ENCODE peak calls at places on chromosomes 5 and 9, in eight cellular contexts. C is HT-29; W is substantia nigra; H is KBM-7; Q is hepatic stellate cell; F is cardiac muscle cell; B is NCI-H1930; V is activated T-helper 1 cell treated with anti-CD3 and anti-CD28 coated beads, Interleukin-2, amount 50 U/mL, for 16 hours. L is an unnamed sample.

GRCh38 chr9:1156794-1157193 is 106.6 kb downstream of the DMRT2 start:
- DNase-seq in C (no peak), W (no peak), H (no peak), Q (no peak), F (no peak), B (no peak), V (no peak), L (no peak)

GRCh38 chr5:30600892-30601291 is 592.6 kb upstream of the CDH6 start:
- DNase-seq in C (no peak), W (no peak), H (no peak), Q (no peak), F (no peak), B (no peak), V (no peak), L (no peak)

GRCh38 chr5:88883566-88884434 is 816 bp upstream of the MEF2C start:
- DNase-seq in C (peak), W (peak), H (peak), Q (peak), F (peak), B (no peak), V (no peak), L (peak)

GRCh38 chr5:1931590-1932138 is 48.9 kb upstream of the IRX4 start:
- DNase-seq in C (no peak), W (no peak), H (peak), Q (no peak), F (no peak), B (peak), V (no peak), L (no peak)

GRCh38 chr5:56833325-56833724 is 18.0 kb downstream of the MAP3K1 start:
- DNase-seq in C (no peak), W (no peak), H (no peak), Q (no peak), F (no peak), B (no peak), V (no peak), L (no peak)

GRCh38 chr9:112104401-112104800 is 70.7 kb downstream of the SUSD1 start:
- DNase-seq in C (no peak), W (no peak), H (no peak), Q (no peak), F (no peak), B (no peak), V (no peak), L (no peak)

GRCh38 chr5:18745988-18746615 is 1111.8 kb downstream of the TAF11L14 start:
- DNase-seq in C (peak), W (no peak), H (peak), Q (peak), F (no peak), B (no peak), V (no peak), L (no peak)

GRCh38 chr9:2289234-2289755 is 274.1 kb downstream of the SMARCA2 start:
- DNase-seq in C (no peak), W (no peak), H (no peak), Q (no peak), F (no peak), B (no peak), V (no peak), L (no peak)

GRCh38 chr5:132086277-132086794 is 12.7 kb downstream of the CSF2 start:
- DNase-seq in C (no peak), W (no peak), H (no peak), Q (peak), F (peak), B (no peak), V (no peak), L (peak)

GRCh38 chr9:101477736-101478135 is 42.2 kb upstream of the ALDOB start:
- DNase-seq in C (no peak), W (no peak), H (no peak), Q (no peak), F (no peak), B (no peak), V (no peak), L (no peak)

GRCh38 chr9:81592890-81593271 is 96.5 kb downstream of the TLE1 start:
- DNase-seq in C (no peak), W (no peak), H (peak), Q (no peak), F (no peak), B (no peak), V (no peak), L (peak)

GRCh38 chr5:163408311-163408923 is 29.0 kb upstream of the CCNG1 start:
- DNase-seq in C (peak), W (peak), H (peak), Q (peak), F (peak), B (peak), V (peak), L (peak)

GRCh38 chr9:89352874-89353649 is 34.8 kb downstream of the SECISBP2 start:
- DNase-seq in C (no peak), W (no peak), H (no peak), Q (no peak), F (no peak), B (no peak), V (no peak), L (no peak)

GRCh38 chr5:141734501-141735231 is 52.6 kb upstream of the ARAP3 start:
- DNase-seq in C (peak), W (no peak), H (peak), Q (peak), F (peak), B (no peak), V (no peak), L (no peak)

GRCh38 chr5:144085381-144085780 is 85.1 kb downstream of the YIPF5 start:
- DNase-seq in C (no peak), W (no peak), H (no peak), Q (no peak), F (no peak), B (no peak), V (no peak), L (no peak)

GRCh38 chr5:40198736-40199135 is 481.0 kb upstream of the PTGER4 start:
- DNase-seq in C (no peak), W (no peak), H (no peak), Q (no peak), F (peak), B (no peak), V (no peak), L (no peak)